ENCODE peak calls at places on chromosome 1, in five cellular contexts. K is foreskin keratinocyte; Z is effector memory CD4-positive, alpha-beta T cell; L is psoas muscle; C is mammary epithelial cell. U is an unnamed sample.

GRCh38 chr1:206703647-206704046 is 18.9 kb downstream of the MAPKAPK2 start:
- DNase-seq in L (no peak), K (no peak), Z (peak; percentile 53), C (no peak), U (no peak)

GRCh38 chr1:118983558-118984021 is 4.6 kb downstream of the TBX15 start:
- DNase-seq in C (no peak), L (no peak), K (no peak), Z (no peak), U (no peak)

GRCh38 chr1:156262461-156263287 is 14.8 kb upstream of the PAQR6 start:
- DNase-seq in Z (no peak), K (peak; percentile 90), C (peak; percentile 91), L (no peak), U (peak; percentile 58)

GRCh38 chr1:43229831-43230780 is 39.7 kb upstream of the TMEM125 start:
- DNase-seq in Z (no peak), C (no peak), L (no peak), K (no peak), U (no peak)

GRCh38 chr1:84344286-84344685 is 42.8 kb downstream of the SAMD13 start:
- DNase-seq in C (no peak), L (no peak), Z (no peak), K (peak; percentile 20), U (no peak)

GRCh38 chr1:39872698-39873097 is 10.6 kb downstream of the TRIT1 start:
- DNase-seq in K (no peak), L (no peak), Z (no peak), C (no peak), U (no peak)

GRCh38 chr1:175221548-175222175 is 29.1 kb upstream of the KIAA0040 start:
- DNase-seq in L (no peak), C (peak; percentile 88), K (no peak), Z (no peak), U (peak; percentile 36)

GRCh38 chr1:185565314-185565713 is 168.9 kb upstream of the HMCN1 start:
- DNase-seq in C (peak; percentile 96), K (peak; percentile 99), Z (no peak), L (no peak), U (peak; percentile 84)

GRCh38 chr1:77036560-77036959 is 169.3 kb downstream of the ST6GALNAC5 start:
- DNase-seq in L (no peak), C (peak; percentile 41), K (peak; percentile 16), Z (no peak), U (no peak)

GRCh38 chr1:21324368-21325137 is 34.3 kb upstream of the ECE1 start:
- DNase-seq in L (peak; percentile 81), C (peak; percentile 96), Z (peak; percentile 56), K (peak; percentile 88), U (no peak)

GRCh38 chr1:15523104-15523921 is 702 bp downstream of the CASP9 start:
- DNase-seq in L (no peak), K (no peak), C (no peak), Z (no peak), U (no peak)

GRCh38 chr1:239221656-239222055 is 164.7 kb upstream of the CHRM3 start:
- DNase-seq in C (no peak), Z (no peak), L (no peak), K (peak; percentile 3), U (no peak)

GRCh38 chr1:151988405-151988851 is 5.2 kb downstream of the S100A10 start:
- DNase-seq in Z (no peak), C (peak; percentile 85), L (no peak), K (peak; percentile 98), U (no peak)

GRCh38 chr1:53643061-53643880 is 95.7 kb downstream of the GLIS1 start:
- DNase-seq in L (no peak), Z (no peak), K (no peak), C (no peak), U (no peak)

GRCh38 chr1:15323351-15323988 is 76.4 kb downstream of the FHAD1 start:
- DNase-seq in K (peak; percentile 49), L (peak; percentile 72), C (peak; percentile 55), Z (peak; percentile 56), U (no peak)

GRCh38 chr1:202615501-202616354 is 94.5 kb downstream of the SYT2 start:
- DNase-seq in L (no peak), Z (no peak), C (no peak), K (no peak), U (no peak)

GRCh38 chr1:25442178-25442577 is 11.5 kb downstream of the MACO1 start:
- DNase-seq in C (peak; percentile 40), Z (no peak), L (no peak), K (peak; percentile 24), U (no peak)

GRCh38 chr1:21552715-21553114 is 43.5 kb downstream of the ALPL start:
- DNase-seq in Z (no peak), L (no peak), K (peak; percentile 44), C (peak; percentile 63), U (no peak)

GRCh38 chr1:49364676-49365075 is 588.0 kb upstream of the BEND5 start:
- DNase-seq in K (peak; percentile 15), C (peak; percentile 70), L (no peak), Z (no peak), U (no peak)

GRCh38 chr1:39525366-39526165 is 34.1 kb downstream of the BMP8A start:
- DNase-seq in K (no peak), Z (no peak), L (no peak), C (no peak), U (no peak)

DNA sequence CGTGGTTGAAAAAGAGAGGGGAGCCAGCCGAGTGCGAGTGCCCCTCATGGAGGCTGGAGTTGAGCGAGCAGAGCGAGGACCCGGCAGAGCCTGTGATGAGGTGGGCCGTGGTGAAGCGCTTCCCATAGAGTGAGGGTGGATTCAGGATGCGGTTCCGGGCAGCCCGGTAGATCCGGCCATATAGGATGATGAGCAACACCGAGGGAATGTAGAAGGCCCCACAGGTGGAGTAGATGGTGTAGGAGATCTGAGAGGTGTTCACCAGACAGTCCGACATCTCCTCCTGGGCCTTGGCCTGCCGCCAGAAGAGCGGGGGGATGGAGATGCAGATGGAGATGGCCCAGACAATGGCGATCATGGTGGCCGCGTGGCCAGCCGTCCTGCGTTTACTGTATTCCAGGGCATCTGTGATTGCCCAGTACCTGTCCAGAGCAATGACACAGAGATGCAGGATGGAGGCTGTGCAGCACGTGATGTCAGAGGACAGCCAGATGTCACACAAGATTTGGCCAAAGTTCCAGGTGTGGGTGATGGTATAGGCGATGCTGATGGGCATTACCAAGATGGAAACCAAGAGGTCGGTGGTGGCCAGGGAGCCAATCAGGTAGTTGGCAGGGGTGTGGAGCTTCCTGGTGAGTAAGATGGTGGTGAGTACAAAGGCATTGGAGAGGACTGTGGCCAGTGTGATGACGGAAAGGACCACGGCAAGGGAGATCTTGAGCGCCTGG is 23.7 kb downstream of the HTR1D start:
- DNase-seq in L (no peak), Z (no peak), C (no peak), K (peak; percentile 56), U (no peak)
- H3K27ac ChIP-seq in L (no peak overlapping the region), Z (no peak overlapping the region), C (peak overlapping the region; percentile 99), K (peak overlapping the region; percentile 92), U (peak overlapping the region; percentile 88)

DNA sequence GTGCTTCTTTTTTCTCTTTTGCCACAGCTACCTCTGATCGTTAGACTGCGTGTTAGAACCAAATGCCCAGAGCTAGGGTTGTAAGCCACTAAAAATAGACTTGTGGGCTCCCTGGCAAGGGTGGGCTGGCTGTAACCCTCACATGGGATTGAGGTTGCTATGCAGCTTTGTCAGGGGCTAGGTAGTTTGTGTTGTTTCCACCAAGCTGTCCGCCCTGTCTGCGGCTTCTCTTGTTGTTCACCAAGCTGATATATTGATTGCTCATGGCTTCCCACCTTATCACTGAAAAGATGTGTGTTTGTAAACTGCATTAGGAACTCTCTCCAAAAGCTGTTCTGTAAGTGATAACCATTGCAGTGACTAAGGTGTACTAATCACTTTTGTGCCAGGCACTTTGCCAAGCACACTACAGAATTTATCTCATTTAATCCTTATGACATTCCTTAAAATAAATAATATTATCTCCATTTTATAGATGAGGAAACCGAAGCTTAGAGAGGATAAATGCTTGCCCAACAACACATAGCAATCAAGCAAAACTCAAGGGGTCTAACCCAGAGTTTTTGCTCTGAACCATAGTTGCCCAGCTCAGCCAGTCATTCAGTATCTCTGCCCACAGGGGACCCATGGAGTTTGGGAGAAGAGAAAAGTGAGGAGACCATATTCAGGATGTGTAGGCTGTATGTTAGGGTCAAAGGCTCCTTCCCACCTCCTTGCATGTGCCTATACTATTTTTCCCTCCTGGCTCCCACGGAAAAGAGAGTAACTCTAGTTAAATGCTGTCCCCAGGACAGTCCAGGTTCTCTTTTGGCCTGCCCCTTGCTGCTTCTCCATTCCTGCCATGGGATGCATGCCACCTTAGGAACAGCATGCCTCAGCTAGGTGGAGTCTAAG is 42.2 kb upstream of the TARBP1 start:
- DNase-seq in K (no peak), C (no peak), Z (no peak), L (no peak), U (no peak)
- H3K27ac ChIP-seq in K (no peak overlapping the region), C (no peak overlapping the region), Z (no peak overlapping the region), L (peak overlapping the region; percentile 88), U (no peak overlapping the region)

GRCh38 chr1:9629445-9630201 is 21.9 kb upstream of the PIK3CD start:
- DNase-seq in Z (peak; percentile 46), C (no peak), K (no peak), L (peak; percentile 46), U (no peak)
- H3K27ac ChIP-seq in Z (peak overlapping the region; percentile 84), C (no peak overlapping the region), K (no peak overlapping the region), L (no peak overlapping the region), U (no peak overlapping the region)

GRCh38 chr1:19480282-19480681 is 5.1 kb downstream of the CAPZB start:
- DNase-seq in L (no peak), Z (no peak), C (no peak), K (no peak), U (no peak)

GRCh38 chr1:19476440-19477190 is 8.7 kb downstream of the CAPZB start:
- DNase-seq in Z (peak; percentile 47), C (no peak), L (no peak), K (no peak), U (no peak)

GRCh38 chr1:19479351-19480120 is 5.8 kb downstream of the CAPZB start:
- DNase-seq in Z (no peak), C (no peak), K (no peak), L (no peak), U (no peak)

GRCh38 chr1:19478241-19478780 is 7.0 kb downstream of the CAPZB start:
- DNase-seq in Z (no peak), L (no peak), C (no peak), K (no peak), U (no peak)

DNA sequence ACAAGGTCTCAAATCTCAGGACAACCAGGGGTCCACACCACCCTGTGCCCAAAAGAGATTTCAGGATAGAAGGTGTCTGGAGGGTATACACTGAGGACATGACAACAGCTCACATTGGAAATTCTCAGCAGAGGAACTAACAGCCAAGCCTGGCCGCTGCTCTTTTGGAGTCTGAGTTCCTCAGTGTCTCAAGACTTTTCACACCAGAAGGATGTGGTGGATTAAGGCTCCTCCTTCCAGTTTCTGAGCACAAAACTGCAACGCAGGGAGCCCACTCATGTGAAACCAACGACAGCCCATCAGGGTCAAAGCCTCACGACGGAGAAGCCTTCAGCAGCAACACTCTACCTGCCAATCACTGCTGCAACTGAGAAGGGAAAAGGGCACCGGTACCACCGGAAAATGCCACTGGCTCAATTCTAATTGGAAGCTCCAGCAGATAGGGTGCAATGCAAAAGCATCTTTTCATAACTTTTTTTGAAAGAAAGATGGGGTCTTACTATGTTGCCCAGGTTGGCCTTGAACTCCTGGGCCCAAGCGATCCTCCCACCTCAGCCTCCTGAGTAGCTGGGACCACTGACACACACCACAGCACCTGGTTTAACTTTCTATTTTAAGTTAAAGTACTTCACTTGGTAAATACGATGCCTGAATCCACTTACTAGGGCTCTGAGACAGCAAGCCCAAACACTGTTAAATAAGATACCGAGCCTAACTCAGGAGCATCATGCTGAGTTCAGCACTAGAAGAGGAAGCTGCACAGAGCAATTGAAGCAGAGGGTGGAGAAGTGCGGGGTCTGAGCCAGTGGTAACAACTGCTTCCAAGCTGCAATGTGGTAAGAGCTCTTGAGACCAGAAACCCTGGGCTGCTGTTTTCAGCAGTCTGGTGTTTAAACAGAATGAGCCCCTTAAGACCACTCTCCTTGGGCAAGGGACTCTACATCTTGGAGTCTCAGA is 7.8 kb downstream of the CAPZB start:
- DNase-seq in K (no peak), Z (no peak), L (no peak), C (no peak), U (no peak)
- H3K27ac ChIP-seq in K (no peak overlapping the region), Z (peak overlapping the region; percentile 75), L (peak overlapping the region; percentile 53), C (no peak overlapping the region), U (no peak overlapping the region)